ENCODE peak calls at places on chromosomes 5 and 9, in eight cellular contexts. S is A549, K is lung, L is fibroblast of lung, N is PC-3, C is heart left ventricle, Y is PC-9, G is tibial nerve. D is an unnamed sample. For H3K4me1, the result is how much of the 10 kb centered on the place peaks cover.

GRCh38 chr9:133275105-133276000 is at the start of gene ABO:
- DNase-seq in L (no peak), G (no peak), S (no peak), Y (no peak), N (no peak), K (no peak), C (peak), D (no peak)

GRCh38 chr5:180290568-180291233 is 1.2 kb downstream of the MAPK9 start:
- DNase-seq in Y (no peak), G (no peak), C (no peak), L (no peak), K (no peak), N (no peak), S (no peak), D (no peak)

GRCh38 chr9:113526841-113527240 is 63.3 kb downstream of the RGS3 start:
- DNase-seq in C (no peak), Y (no peak), N (no peak), G (no peak), K (no peak), L (peak), S (no peak), D (no peak)

GRCh38 chr5:1420211-1421195 is 24.7 kb downstream of the SLC6A3 start:
- DNase-seq in K (no peak), S (no peak), N (peak), L (no peak), G (no peak), Y (no peak), C (peak), D (no peak)

GRCh38 chr5:71939452-71939932 is 167.8 kb upstream of the MAP1B start:
- DNase-seq in G (no peak), Y (no peak), N (no peak), L (no peak), C (no peak), K (no peak), S (peak), D (no peak)

GRCh38 chr9:136262671-136263178 is 17.1 kb upstream of the QSOX2 start:
- DNase-seq in C (peak), S (no peak), L (no peak), Y (no peak), K (no peak), G (no peak), N (no peak), D (no peak)

GRCh38 chr5:10760033-10760975 is 730 bp downstream of the DAP start:
- DNase-seq in G (no peak), Y (peak), S (peak), N (peak), K (peak), C (peak), L (peak), D (no peak)

GRCh38 chr5:137891849-137892248 is 2.6 kb downstream of the PKD2L2 start:
- DNase-seq in L (no peak), S (no peak), K (no peak), C (no peak), G (no peak), N (no peak), Y (no peak), D (no peak)

GRCh38 chr9:101880846-101881245 is 142.4 kb upstream of the GRIN3A start:
- DNase-seq in K (no peak), Y (no peak), C (no peak), G (no peak), N (no peak), L (no peak), S (no peak), D (no peak)

GRCh38 chr9:99778829-99779228 is 42.9 kb upstream of the NR4A3 start:
- DNase-seq in Y (no peak), K (no peak), S (no peak), N (no peak), G (no peak), L (no peak), C (no peak), D (no peak)

GRCh38 chr9:129305246-129305645 is 127.2 kb upstream of the IER5L start:
- DNase-seq in S (no peak), Y (no peak), L (no peak), N (no peak), C (no peak), K (no peak), G (peak), D (no peak)

GRCh38 chr5:111347021-111347420 is 122.8 kb downstream of the CAMK4 start:
- DNase-seq in K (no peak), C (no peak), G (no peak), N (no peak), L (no peak), S (no peak), Y (no peak), D (peak)

GRCh38 chr5:17039170-17039569 is 103.1 kb upstream of the MYO10 start:
- DNase-seq in G (no peak), L (no peak), S (no peak), N (no peak), Y (no peak), C (no peak), K (no peak), D (no peak)

GRCh38 chr5:178872302-178872701 is 12.5 kb downstream of the ZNF354B start:
- DNase-seq in Y (no peak), C (no peak), G (no peak), N (no peak), K (no peak), L (no peak), S (no peak), D (no peak)

GRCh38 chr9:76901801-76902200 is 4.1 kb downstream of the PRUNE2 start:
- DNase-seq in K (no peak), Y (no peak), N (no peak), G (no peak), L (no peak), C (no peak), S (no peak), D (no peak)

GRCh38 chr5:179222246-179223017 is 122.8 kb downstream of the ADAMTS2 start:
- DNase-seq in N (no peak), C (no peak), Y (no peak), K (no peak), G (no peak), L (no peak), S (no peak), D (no peak)

GRCh38 chr9:114282507-114282906 is 40.4 kb upstream of the ORM1 start:
- DNase-seq in S (no peak), Y (no peak), C (no peak), N (no peak), K (no peak), L (no peak), G (no peak), D (peak)

GRCh38 chr5:120396186-120396585 is 67.9 kb upstream of the PRR16 start:
- DNase-seq in G (no peak), C (no peak), S (no peak), N (peak), K (no peak), Y (no peak), L (peak), D (peak)

GRCh38 chr5:12460493-12461261 is 556.4 kb upstream of the CTNND2 start:
- DNase-seq in G (no peak), N (peak), K (no peak), L (no peak), S (no peak), C (no peak), Y (no peak), D (peak)

GRCh38 chr9:127918201-127919107 is 1.6 kb upstream of the ST6GALNAC4 start:
- DNase-seq in S (peak), G (no peak), C (no peak), N (peak), L (peak), Y (no peak), K (no peak), D (no peak)

GRCh38 chr9:14561929-14562386 is 131.3 kb downstream of the ZDHHC21 start:
- DNase-seq in L (no peak), N (peak), K (no peak), G (no peak), C (no peak), S (no peak), Y (no peak), D (no peak)
- H3K4me1 ChIP-seq in L (under half), N (under half), K (under half), G (under half), C (under half), S (under half), Y (under half), D (under half)

DNA sequence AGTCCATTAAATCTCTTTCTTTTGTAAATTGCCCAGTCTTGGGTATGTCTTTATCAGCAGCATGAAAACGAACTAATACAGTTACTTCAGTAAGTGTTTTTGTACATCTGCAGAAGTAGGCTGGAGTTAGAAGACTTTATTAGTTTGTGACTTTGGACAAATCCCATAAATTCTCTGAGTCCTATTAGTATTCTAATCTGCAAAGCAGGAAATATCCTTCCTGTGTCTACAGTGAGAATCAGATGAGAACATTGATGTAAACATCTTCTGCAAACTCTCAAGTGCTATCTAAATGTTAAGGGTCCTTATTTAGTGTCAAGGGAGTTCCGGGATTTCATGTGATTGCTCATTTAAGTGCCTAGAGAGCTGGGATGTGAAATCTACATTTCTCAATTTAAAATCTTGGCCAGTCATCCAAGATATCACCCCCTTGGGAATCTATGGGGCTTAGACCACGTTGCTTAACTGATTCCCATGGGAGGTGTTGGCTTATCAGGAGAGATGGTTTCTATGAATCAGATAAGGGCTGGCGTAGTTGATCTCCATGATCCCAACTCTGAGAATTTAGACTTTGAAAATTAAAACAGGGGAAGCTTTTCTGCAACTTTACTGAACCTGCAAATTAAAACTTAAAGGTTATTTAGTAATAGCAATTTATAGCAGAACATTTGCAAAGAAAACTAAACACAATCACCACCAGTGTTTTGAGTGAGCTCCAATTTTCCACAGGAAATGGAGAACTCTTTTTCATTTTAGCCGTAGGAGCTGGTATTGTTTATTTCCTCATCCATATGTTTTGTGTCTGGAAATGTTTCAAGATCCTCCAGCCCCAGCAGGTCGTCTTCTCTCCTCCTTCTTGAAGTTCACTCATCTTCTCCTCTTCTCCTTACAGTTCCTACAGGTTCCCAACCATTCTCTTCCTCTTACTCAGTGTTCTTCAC is 241.6 kb upstream of the CD180 start:
- DNase-seq in S (no peak), N (no peak), L (peak), C (no peak), K (no peak), G (no peak), Y (no peak), D (no peak)
- H3K27ac ChIP-seq in S (no peak), N (no peak), L (no peak), C (no peak), K (no peak), G (no peak), Y (no peak), D (no peak)

GRCh38 chr5:82467006-82467561 is 188.9 kb upstream of the RPS23 start:
- DNase-seq in N (no peak), G (no peak), S (no peak), L (peak), Y (no peak), K (no peak), C (no peak), D (no peak)
- TF ChIP-seq CTCF in N (no peak), G (peak), S (no peak), L (peak), Y (no peak), K (no peak), C (no peak), D (no peak)

GRCh38 chr5:9347032-9347431 is 198.8 kb downstream of the SEMA5A start:
- DNase-seq in S (no peak), G (no peak), N (no peak), C (no peak), K (no peak), L (no peak), Y (no peak), D (no peak)
- H3K4me1 ChIP-seq in S (under half), G (under half), N (under half), C (under half), K (under half), L (under half), Y (half or more), D (under half)